ENCODE peak calls at places on chromosomes 4 and X, in ten cellular contexts. P is C1 segment of cervical spinal cord; H is left cardiac atrium; Q is KG1; Z is breast epithelium; N is A549; V is activated naive CD8-positive, alpha-beta T cell treated with anti-CD3 and anti-CD28 coated beads, Interleukin-2, amount 50 U/mL, for 24 hours; B is A673; C is stimulated activated naive B cell treated with anti-CD40 and anti-IgM and Interleukin-4, amounts not matched to agents 10 μg/mL and 1 μg/mL and 100 μg/mL, for 72 hours; I is neuronal stem cell. L is an unnamed sample.

GRCh38 chr4:86670298-86670697 is 76.2 kb downstream of the PTPN13 start:
- DNase-seq in Q (no peak), Z (no peak), B (no peak), P (no peak), N (no peak), C (no peak), I (no peak), H (no peak), V (no peak), L (no peak)

GRCh38 chr4:25638221-25638601 is 17.4 kb upstream of the SLC34A2 start:
- DNase-seq in H (no peak), N (no peak), Q (no peak), I (no peak), V (no peak), C (no peak), Z (no peak), P (no peak), B (no peak), L (no peak)

GRCh38 chr4:45347056-45347455 is 620.7 kb upstream of the GNPDA2 start:
- DNase-seq in H (no peak), P (no peak), Z (no peak), C (no peak), I (no peak), Q (no peak), N (no peak), B (peak), V (no peak), L (no peak)

GRCh38 chr4:94595880-94596483 is 144.2 kb downstream of the PDLIM5 start:
- DNase-seq in Q (no peak), P (no peak), Z (no peak), H (no peak), I (no peak), N (peak), C (no peak), B (peak), V (no peak), L (peak)

GRCh38 chrX:150037041-150037440 is 98.8 kb upstream of the EOLA2 start:
- DNase-seq in I (no peak), B (peak), C (no peak), Q (no peak), N (no peak), Z (no peak), H (no peak), P (no peak), V (no peak), L (no peak)

GRCh38 chr4:168501407-168501806 is 4.6 kb downstream of the PALLD start:
- DNase-seq in V (no peak), I (no peak), C (no peak), B (no peak), Q (no peak), Z (no peak), N (no peak), P (no peak), H (no peak), L (no peak)

GRCh38 chr4:138310991-138311390 is 68.8 kb upstream of the SLC7A11 start:
- DNase-seq in H (no peak), I (no peak), Q (no peak), C (no peak), P (no peak), Z (no peak), B (no peak), V (no peak), N (no peak), L (no peak)

GRCh38 chrX:9821581-9821980 is 35.4 kb downstream of the SHROOM2 start:
- DNase-seq in N (no peak), V (no peak), Z (no peak), P (no peak), B (no peak), C (no peak), Q (no peak), I (no peak), H (no peak), L (no peak)

GRCh38 chr4:116023049-116023448 is 909.6 kb upstream of the NDST4 start:
- DNase-seq in I (no peak), N (no peak), C (no peak), Q (no peak), H (no peak), P (no peak), V (no peak), B (no peak), Z (no peak), L (no peak)

GRCh38 chr4:110798682-110799081 is 175.8 kb upstream of the PITX2 start:
- DNase-seq in N (no peak), Z (no peak), V (no peak), C (no peak), Q (no peak), P (no peak), I (no peak), B (no peak), H (no peak), L (no peak)

GRCh38 chrX:4708970-4709760 is 995.7 kb upstream of the PRKX start:
- DNase-seq in B (no peak), N (no peak), H (no peak), I (no peak), Q (no peak), P (no peak), V (no peak), Z (no peak), C (no peak), L (no peak)

GRCh38 chr4:3225946-3226345 is 23.0 kb upstream of the MSANTD1 start:
- DNase-seq in C (no peak), P (no peak), N (no peak), Z (no peak), B (no peak), V (no peak), H (peak), I (no peak), Q (no peak), L (no peak)

GRCh38 chr4:153160856-153161598 is 43.2 kb upstream of the TRIM2 start:
- DNase-seq in B (peak), P (no peak), Z (no peak), N (no peak), H (no peak), Q (no peak), C (no peak), V (no peak), I (no peak), L (no peak)

GRCh38 chrX:107741318-107741813 is 34.2 kb downstream of the TSC22D3 start:
- DNase-seq in V (no peak), C (no peak), B (no peak), Q (no peak), Z (no peak), H (no peak), P (no peak), I (no peak), N (no peak), L (no peak)

GRCh38 chr4:84971319-84971932 is 4.9 kb upstream of the WDFY3 start:
- DNase-seq in P (no peak), I (no peak), H (no peak), C (no peak), B (peak), Q (peak), N (peak), Z (no peak), V (no peak), L (no peak)

GRCh38 chr4:41757521-41758156 is 9.1 kb upstream of the PHOX2B start:
- DNase-seq in N (no peak), V (no peak), H (no peak), Z (no peak), Q (no peak), P (no peak), C (no peak), B (peak), I (no peak), L (no peak)

L was measured in GM12878.